ENCODE peak calls at places on chromosome 10, in seven cellular contexts. A is A172; R is stimulated activated CD8-positive, alpha-beta memory T cell treated with anti-CD3 and anti-CD28 coated beads, Interleukin-7, amount 100 ng/mL, for 24 hours; Q is NCI-H82; Y is NCI-H1105 treated with DMSO at 0.1 percent for 48 hours; P is ureter; F is endothelial cell. T is an unnamed sample.

GRCh38 chr10:127190427-127190826 is 6.0 kb downstream of the INSYN2A start:
- DNase-seq in Q (no peak), R (no peak), F (no peak), A (no peak), P (no peak), Y (no peak), T (no peak)

GRCh38 chr10:30398788-30399187 is 35.2 kb upstream of the MAP3K8 start:
- DNase-seq in F (no peak), Y (no peak), A (no peak), P (no peak), R (no peak), Q (no peak), T (no peak)

GRCh38 chr10:42962902-42963231 is 114.0 kb upstream of the RET start:
- DNase-seq in Y (no peak), P (no peak), Q (no peak), A (no peak), F (no peak), R (no peak), T (no peak)

GRCh38 chr10:4061441-4061951 is 276.5 kb upstream of the KLF6 start:
- DNase-seq in R (no peak), Y (no peak), Q (no peak), A (no peak), P (peak), F (no peak), T (no peak)

GRCh38 chr10:12852732-12853131 is 148.8 kb downstream of the CCDC3 start:
- DNase-seq in R (no peak), F (no peak), P (no peak), Y (no peak), Q (no peak), A (no peak), T (no peak)

GRCh38 chr10:27783660-27784059 is 38.0 kb upstream of the MKX start:
- DNase-seq in R (no peak), P (no peak), Q (peak), Y (no peak), A (peak), F (peak), T (peak)

GRCh38 chr10:13784067-13784466 is 197.3 kb downstream of the PRPF18 start:
- DNase-seq in A (no peak), R (no peak), Q (peak), Y (no peak), F (peak), P (no peak), T (peak)

GRCh38 chr10:92124524-92125168 is 166.2 kb downstream of the CPEB3 start:
- DNase-seq in Y (no peak), Q (no peak), F (no peak), P (no peak), R (no peak), A (peak), T (peak)

GRCh38 chr10:127524229-127524628 is 24.9 kb upstream of the NPS start:
- DNase-seq in P (no peak), F (no peak), Q (peak), Y (no peak), R (no peak), A (no peak), T (no peak)

GRCh38 chr10:84293171-84293570 is 35.2 kb upstream of the CCSER2 start:
- DNase-seq in F (no peak), A (no peak), R (no peak), Y (no peak), Q (no peak), P (no peak), T (no peak)

GRCh38 chr10:117162093-117163021 is 24.3 kb upstream of the VAX1 start:
- DNase-seq in R (no peak), F (no peak), P (no peak), Q (peak), A (no peak), Y (no peak), T (no peak)

GRCh38 chr10:114386446-114386845 is 17.9 kb downstream of the AFAP1L2 start:
- DNase-seq in R (no peak), F (no peak), Y (no peak), Q (no peak), P (no peak), A (no peak), T (no peak)

GRCh38 chr10:49057481-49057880 is 57.8 kb downstream of the VSTM4 start:
- DNase-seq in R (no peak), A (no peak), Y (no peak), F (no peak), P (no peak), Q (no peak), T (no peak)

GRCh38 chr10:45374451-45375052 is 536 bp downstream of the ALOX5 start:
- DNase-seq in Y (no peak), R (no peak), A (peak), F (peak), Q (peak), P (peak), T (no peak)

GRCh38 chr10:68954904-68955303 is 1.1 kb upstream of the DDX21 start:
- DNase-seq in Y (no peak), A (no peak), R (no peak), P (no peak), Q (no peak), F (no peak), T (no peak)

GRCh38 chr10:53601260-53601875 is 828.8 kb upstream of the MBL2 start:
- DNase-seq in F (no peak), A (peak), P (no peak), R (no peak), Q (peak), Y (peak), T (peak)

GRCh38 chr10:33506838-33507661 is 172.6 kb upstream of the NRP1 start:
- DNase-seq in F (no peak), Q (no peak), R (no peak), Y (no peak), A (no peak), P (no peak), T (no peak)

GRCh38 chr10:59711871-59712491 is 2.3 kb upstream of the SLC16A9 start:
- DNase-seq in F (no peak), R (no peak), Q (no peak), A (no peak), Y (no peak), P (no peak), T (no peak)

GRCh38 chr10:127196955-127197432 is 603 bp upstream of the INSYN2A start:
- DNase-seq in Y (no peak), A (no peak), P (no peak), Q (peak), R (no peak), F (no peak), T (no peak)

GRCh38 chr10:79101560-79101971 is 32.8 kb downstream of the ZMIZ1 start:
- DNase-seq in Y (peak), Q (no peak), F (no peak), A (no peak), P (no peak), R (no peak), T (no peak)

GRCh38 chr10:8379906-8380832 is 325.7 kb downstream of the GATA3 start:
- DNase-seq in Y (no peak), F (no peak), R (no peak), Q (no peak), P (no peak), A (no peak), T (no peak)

GRCh38 chr10:46198516-46198915 is 88.3 kb upstream of the ANTXRL start:
- DNase-seq in A (peak), R (no peak), Q (no peak), Y (no peak), F (no peak), P (no peak), T (no peak)

GRCh38 chr10:1440897-1441296 is 296.4 kb downstream of the ADARB2 start:
- DNase-seq in Q (no peak), A (no peak), F (no peak), R (no peak), Y (no peak), P (no peak), T (no peak)

GRCh38 chr10:119737827-119738226 is 12.0 kb downstream of the INPP5F start:
- DNase-seq in Q (peak), P (no peak), Y (no peak), F (no peak), R (no peak), A (peak), T (peak)

GRCh38 chr10:129605986-129606518 is 139.0 kb downstream of the MGMT start:
- DNase-seq in Y (peak), P (no peak), F (no peak), Q (peak), A (no peak), R (no peak), T (no peak)

GRCh38 chr10:80659284-80659683 is 121.6 kb downstream of the SH2D4B start:
- DNase-seq in Y (no peak), R (no peak), P (no peak), A (no peak), F (no peak), Q (no peak), T (no peak)

GRCh38 chr10:63542835-63543575 is 21.8 kb downstream of the REEP3 start:
- DNase-seq in R (no peak), Y (no peak), P (no peak), F (no peak), A (peak), Q (no peak), T (peak)

GRCh38 chr10:132611026-132611910 is 73.7 kb downstream of the INPP5A start:
- DNase-seq in F (no peak), P (no peak), R (no peak), A (no peak), Y (no peak), Q (no peak), T (no peak)

GRCh38 chr10:129033790-129034272 is 433.2 kb upstream of the MGMT start:
- DNase-seq in F (no peak), P (no peak), R (no peak), A (no peak), Y (peak), Q (peak), T (no peak)

GRCh38 chr10:130382031-130382430 is 245.8 kb downstream of the GLRX3 start:
- DNase-seq in P (no peak), Q (no peak), A (no peak), R (no peak), F (no peak), Y (no peak), T (no peak)

GRCh38 chr10:6563075-6563474 is 17.0 kb downstream of the PRKCQ start:
- DNase-seq in R (no peak), P (no peak), Y (no peak), Q (peak), A (no peak), F (no peak), T (no peak)

GRCh38 chr10:47026301-47027107 is 115.3 kb downstream of the PTPN20 start:
- DNase-seq in Q (no peak), F (peak), P (peak), A (no peak), R (no peak), Y (no peak), T (no peak)

GRCh38 chr10:131949041-131949862 is 32.5 kb downstream of the BNIP3 start:
- DNase-seq in Q (no peak), A (no peak), Y (no peak), P (no peak), R (no peak), F (no peak), T (no peak)

GRCh38 chr10:113895018-113895417 is 40.6 kb downstream of the NHLRC2 start:
- DNase-seq in Q (no peak), F (no peak), R (no peak), Y (no peak), P (no peak), A (peak), T (peak)

GRCh38 chr10:59304521-59305097 is 57.7 kb downstream of the FAM13C start:
- DNase-seq in R (no peak), Q (no peak), A (no peak), Y (no peak), F (no peak), P (no peak), T (no peak)

GRCh38 chr10:126098216-126098561 is 201.8 kb downstream of the FANK1 start:
- DNase-seq in Y (no peak), P (no peak), R (no peak), Q (no peak), F (no peak), A (no peak), T (no peak)

T was measured in HFFc6.